ENCODE peak calls at places on chromosomes 5 and 9, in four cellular contexts. J, X, W and S are unnamed samples.

GRCh38 chr5:94376672-94377345 is 241.6 kb downstream of the KIAA0825 start:
- DNase-seq in X (no peak), J (no peak), W (no peak), S (no peak)

GRCh38 chr5:57676228-57677098 is 193.9 kb upstream of the ACTBL2 start:
- DNase-seq in X (no peak), J (no peak), W (no peak), S (peak)

GRCh38 chr5:95080026-95080425 is 204.9 kb downstream of the MCTP1 start:
- DNase-seq in W (no peak), X (no peak), J (no peak), S (no peak)

GRCh38 chr5:7321724-7322123 is 74.2 kb upstream of the ADCY2 start:
- DNase-seq in W (no peak), X (no peak), J (no peak), S (no peak)

GRCh38 chr5:9069650-9070049 is 476.2 kb downstream of the SEMA5A start:
- DNase-seq in W (no peak), X (no peak), J (no peak), S (no peak)

GRCh38 chr5:142783601-142784291 is 13.6 kb downstream of the ARHGAP26 start:
- DNase-seq in X (no peak), J (peak), W (no peak), S (no peak)

GRCh38 chr5:102971693-102972293 is 148.1 kb downstream of the GIN1 start:
- DNase-seq in X (no peak), J (no peak), W (no peak), S (peak)

GRCh38 chr5:34015120-34015807 is 7.4 kb upstream of the AMACR start:
- DNase-seq in X (no peak), W (no peak), J (no peak), S (no peak)

GRCh38 chr9:133058550-133059320 is 3.0 kb upstream of the CEL start:
- DNase-seq in J (peak), X (peak), W (no peak), S (no peak)

GRCh38 chr5:131170540-131171275 is at the start of gene LYRM7:
- DNase-seq in J (peak), W (peak), X (peak), S (peak)

GRCh38 chr9:137041134-137041533 is 4.8 kb downstream of the NPDC1 start:
- DNase-seq in J (no peak), X (no peak), W (no peak), S (no peak)

GRCh38 chr5:71632168-71632567 is 45.0 kb downstream of the MCCC2 start:
- DNase-seq in X (no peak), J (no peak), W (no peak), S (no peak)

GRCh38 chr5:77239126-77239741 is 28.8 kb downstream of the PDE8B start:
- DNase-seq in W (no peak), J (no peak), X (no peak), S (peak)

GRCh38 chr5:39668980-39669379 is 244.2 kb upstream of the DAB2 start:
- DNase-seq in X (peak), J (no peak), W (no peak), S (no peak)

GRCh38 chr5:135245521-135246499 is 153.2 kb downstream of the MACROH2A1 start:
- DNase-seq in J (no peak), X (peak), W (no peak), S (no peak)

GRCh38 chr9:21810388-21810787 is 8.0 kb downstream of the MTAP start:
- DNase-seq in X (no peak), W (no peak), J (no peak), S (no peak)

GRCh38 chr9:33249087-33249657 is 9.2 kb downstream of the SPINK4 start:
- DNase-seq in X (no peak), W (no peak), J (no peak), S (no peak)

GRCh38 chr5:175092691-175093090 is 351.3 kb downstream of the DRD1 start:
- DNase-seq in X (no peak), W (no peak), J (no peak), S (no peak)

GRCh38 chr5:175821790-175822211 is 49.6 kb upstream of the CPLX2 start:
- DNase-seq in J (no peak), W (no peak), X (no peak), S (no peak)

GRCh38 chr9:134624827-134625181 is 16.8 kb upstream of the COL5A1 start:
- DNase-seq in X (no peak), J (no peak), W (no peak), S (no peak)

GRCh38 chr9:122777935-122778671 is 10.6 kb upstream of the OR5C1 start:
- DNase-seq in J (no peak), W (no peak), X (no peak), S (no peak)

GRCh38 chr5:52708463-52708862 is 79.3 kb upstream of the ITGA1 start:
- DNase-seq in X (no peak), W (no peak), J (no peak), S (no peak)

GRCh38 chr5:10725636-10726035 is 35.4 kb downstream of the DAP start:
- DNase-seq in J (no peak), W (no peak), X (no peak), S (no peak)

GRCh38 chr5:10724799-10725507 is 36.1 kb downstream of the DAP start:
- DNase-seq in J (no peak), W (no peak), X (peak), S (peak)

GRCh38 chr5:10726913-10727517 is 34.0 kb downstream of the DAP start:
- DNase-seq in X (no peak), J (no peak), W (no peak), S (no peak)

GRCh38 chr5:10728679-10729078 is 32.4 kb downstream of the DAP start:
- DNase-seq in X (no peak), W (no peak), J (no peak), S (no peak)

DNA sequence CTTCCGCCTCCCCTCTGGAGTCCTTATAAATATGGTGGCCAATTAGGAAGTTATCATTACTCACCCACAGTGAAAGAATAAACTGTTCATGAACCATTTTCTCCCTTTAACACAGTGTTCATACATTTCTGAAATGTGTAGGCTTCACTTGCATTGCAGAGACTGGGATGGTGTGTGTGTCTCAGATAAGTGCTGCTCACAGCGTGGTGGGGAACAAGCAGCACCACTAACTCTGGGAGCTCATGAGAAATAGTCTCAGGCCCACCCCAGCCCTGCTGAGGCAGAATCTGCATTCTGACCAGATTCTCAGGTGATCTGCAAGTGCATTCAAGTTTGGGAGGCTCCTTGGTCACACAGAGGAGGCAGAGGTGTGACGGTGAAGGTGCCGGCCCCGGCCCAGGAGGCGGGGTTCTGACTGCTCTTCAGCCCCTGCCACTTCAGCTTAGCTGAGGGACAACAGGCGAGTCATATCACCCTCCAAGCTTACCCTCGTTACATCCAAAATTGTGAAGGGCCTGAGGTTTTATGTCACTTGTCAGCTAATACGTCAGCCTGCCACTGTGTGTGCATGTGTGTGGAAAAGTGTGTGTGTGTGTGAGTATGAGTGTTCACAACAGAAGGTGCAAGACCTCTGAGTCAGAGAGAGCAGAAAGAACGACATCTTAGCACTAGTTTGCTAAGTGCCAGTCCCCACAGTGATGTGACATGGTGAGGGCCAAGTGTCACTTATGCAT is 34.7 kb downstream of the DAP start:
- DNase-seq in X (peak), W (no peak), J (no peak), S (no peak)
- TF ChIP-seq HDAC2 in X (no peak), W (no peak), J (no peak), S (no peak)

DNA sequence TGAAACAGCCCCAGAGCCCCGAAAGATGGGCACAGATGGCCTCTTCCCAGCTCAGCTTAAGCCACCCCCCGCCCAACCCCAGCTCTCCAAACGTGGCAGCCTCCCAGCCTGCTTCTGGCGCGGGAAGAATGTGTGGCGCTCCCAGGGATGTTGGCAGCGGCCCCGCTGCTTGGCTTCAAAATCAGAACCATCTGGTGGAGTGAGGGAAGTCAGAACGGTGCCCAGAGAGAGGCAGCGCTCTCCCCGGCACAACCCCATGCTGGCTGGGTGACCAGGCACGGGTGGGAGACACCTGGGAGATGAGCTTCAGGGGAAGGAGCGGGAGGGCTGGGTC is 72.7 kb upstream of the ORM1 start:
- DNase-seq in X (no peak), J (no peak), W (no peak), S (no peak)
- TF ChIP-seq JUND in X (no peak), J (no peak), W (no peak), S (no peak)

GRCh38 chr9:97510797-97511761 is 9.6 kb downstream of the TMOD1 start:
- DNase-seq in W (no peak), X (peak), J (peak), S (no peak)
- TF ChIP-seq HDAC2 in W (no peak), X (no peak), J (no peak), S (no peak)

DNA sequence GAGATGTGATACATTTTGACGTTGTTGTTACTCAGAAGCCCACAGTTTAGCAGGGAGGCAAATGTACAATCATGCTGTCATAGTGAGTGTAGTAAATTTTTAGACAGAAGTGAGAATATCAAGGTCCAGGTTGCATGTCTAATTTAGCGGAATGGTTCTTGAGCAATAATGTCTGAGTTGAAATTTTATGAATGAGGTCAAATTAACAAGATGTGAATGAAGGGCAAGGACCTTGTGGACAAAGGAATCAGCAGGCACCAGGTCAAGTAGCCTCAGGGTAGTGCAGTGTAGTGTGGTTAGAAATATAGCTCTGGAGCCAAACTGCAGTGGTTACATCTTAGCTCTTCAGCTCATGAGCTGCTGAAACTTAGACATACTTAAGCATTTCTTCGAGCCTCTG is 36.2 kb downstream of the TNFSF8 start:
- DNase-seq in X (no peak), J (no peak), W (no peak), S (no peak)
- TF ChIP-seq JUND in X (no peak), J (no peak), W (no peak), S (no peak)

DNA sequence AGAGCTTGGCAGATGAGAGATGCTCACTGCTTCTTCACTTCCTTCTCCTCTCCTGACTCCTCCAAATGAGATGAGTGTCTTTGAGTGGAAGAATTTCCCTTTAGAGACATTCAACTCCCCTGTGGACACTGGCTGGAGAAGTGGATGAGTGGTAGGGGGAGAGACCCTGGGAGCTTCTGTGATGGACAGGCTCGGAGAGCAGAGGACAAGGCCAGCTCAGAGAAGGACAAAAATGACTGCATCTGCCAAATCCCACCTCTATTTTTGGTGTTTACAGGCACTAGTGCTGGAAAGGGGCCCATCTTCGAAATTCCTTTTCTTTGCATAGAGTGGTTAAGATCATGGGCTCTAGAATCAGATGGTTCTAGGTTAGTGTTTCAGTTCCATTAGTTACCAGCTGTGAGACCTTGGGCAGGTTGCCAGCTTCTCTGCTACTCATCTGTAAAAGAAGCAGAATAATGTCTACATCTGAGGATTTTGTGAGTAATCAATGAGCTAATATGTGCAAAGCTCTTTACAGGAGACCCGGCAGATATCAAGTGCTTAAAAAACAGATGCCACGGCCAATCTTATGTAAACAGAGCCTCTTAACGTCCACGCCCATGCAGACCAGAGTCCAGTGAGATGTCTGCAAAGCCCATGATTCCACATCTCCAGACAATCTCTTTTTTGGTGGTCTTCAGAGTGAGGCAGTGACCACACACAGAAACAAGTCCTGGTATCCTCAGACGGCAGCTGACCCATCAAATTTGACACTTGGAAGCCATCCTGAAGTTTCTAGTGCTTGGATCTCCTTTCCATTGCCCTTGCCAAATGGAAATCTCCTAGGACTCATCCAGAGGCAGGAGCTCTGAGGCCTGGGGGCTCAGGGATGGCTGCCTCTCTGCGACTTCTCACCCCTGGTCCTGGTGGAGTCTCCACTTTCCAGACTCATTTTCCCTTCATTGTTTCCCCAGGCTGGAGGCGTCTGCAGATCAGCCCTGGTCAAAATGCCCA is 13.5 kb upstream of the COL27A1 start:
- DNase-seq in X (no peak), W (no peak), J (no peak), S (peak)
- TF ChIP-seq HDAC2 in X (no peak), W (no peak), J (no peak), S (no peak)

DNA sequence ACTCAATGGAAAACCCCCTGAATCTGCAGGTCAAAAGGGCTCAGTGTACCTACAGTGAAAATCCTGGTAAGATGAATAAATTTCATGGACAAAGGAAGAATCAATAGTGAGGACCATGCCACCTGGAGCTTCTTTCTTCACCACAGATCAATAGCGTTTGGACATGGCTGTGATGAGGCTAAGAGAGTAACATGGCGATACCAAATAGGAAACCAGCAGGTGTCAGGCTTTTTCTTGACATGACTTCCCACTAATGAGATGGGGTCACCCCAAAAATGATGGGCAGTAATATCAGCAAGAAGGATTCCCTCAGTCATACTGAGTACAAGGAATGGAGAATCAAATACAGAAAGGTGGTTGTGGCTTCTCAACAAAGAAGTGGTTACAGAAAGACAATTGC is 208.5 kb upstream of the PLPPR1 start:
- DNase-seq in J (no peak), X (no peak), W (no peak), S (no peak)
- TF ChIP-seq JUND in J (no peak), X (no peak), W (no peak), S (no peak)